ENCODE peak calls at places on chromosomes 16 and 17, in four cellular contexts. T is NB4, G is IMR-90, O is stomach. N is an unnamed sample.

GRCh38 chr16:73170587-73170986 is 122.7 kb upstream of the ZFHX3 start:
- DNase-seq in T (no peak), G (no peak), O (no peak), N (no peak)

GRCh38 chr17:44117351-44117750 is 6.1 kb downstream of the HDAC5 start:
- DNase-seq in T (no peak), G (no peak), O (no peak), N (no peak)

GRCh38 chr17:74387365-74388218 is 20.3 kb downstream of the GPR142 start:
- DNase-seq in T (peak; percentile 35), G (no peak), O (peak; percentile 43), N (no peak)

GRCh38 chr16:84599528-84600202 is 18.2 kb downstream of the COTL1 start:
- DNase-seq in T (peak; percentile 98), G (peak; percentile 85), O (peak; percentile 51), N (peak; percentile 26)

GRCh38 chr17:35898283-35899070 is 18.3 kb upstream of the CCL5 start:
- DNase-seq in T (peak; percentile 96), G (no peak), O (peak; percentile 88), N (no peak)

GRCh38 chr17:82604532-82604931 is 43.7 kb downstream of the WDR45B start:
- DNase-seq in T (no peak), G (no peak), O (no peak), N (no peak)

GRCh38 chr16:17294856-17295255 is 175.9 kb downstream of the XYLT1 start:
- DNase-seq in T (peak; percentile 70), G (no peak), O (no peak), N (no peak)

GRCh38 chr17:1108810-1109605 is 70.8 kb downstream of the ABR start:
- DNase-seq in T (peak; percentile 62), G (peak; percentile 44), O (peak; percentile 71), N (peak; percentile 63)

GRCh38 chr17:27105636-27106035 is 188.3 kb upstream of the WSB1 start:
- DNase-seq in T (no peak), G (no peak), O (no peak), N (no peak)

GRCh38 chr16:83015871-83016270 is 389.1 kb downstream of the CDH13 start:
- DNase-seq in T (no peak), G (no peak), O (no peak), N (no peak)

GRCh38 chr17:43169561-43170139 is 1.4 kb upstream of the NBR1 start:
- DNase-seq in T (peak; percentile 52), G (peak; percentile 26), O (peak; percentile 66), N (peak; percentile 72)

GRCh38 chr16:84737658-84738057 is 37.9 kb downstream of the USP10 start:
- DNase-seq in T (no peak), G (no peak), O (peak; percentile 62), N (no peak)

GRCh38 chr16:54282202-54282922 is 4.2 kb downstream of the IRX3 start:
- DNase-seq in T (peak; percentile 70), G (no peak), O (peak; percentile 71), N (peak; percentile 18)

GRCh38 chr17:62905233-62905632 is 60.8 kb upstream of the TANC2 start:
- DNase-seq in T (no peak), G (no peak), O (no peak), N (no peak)

DNA sequence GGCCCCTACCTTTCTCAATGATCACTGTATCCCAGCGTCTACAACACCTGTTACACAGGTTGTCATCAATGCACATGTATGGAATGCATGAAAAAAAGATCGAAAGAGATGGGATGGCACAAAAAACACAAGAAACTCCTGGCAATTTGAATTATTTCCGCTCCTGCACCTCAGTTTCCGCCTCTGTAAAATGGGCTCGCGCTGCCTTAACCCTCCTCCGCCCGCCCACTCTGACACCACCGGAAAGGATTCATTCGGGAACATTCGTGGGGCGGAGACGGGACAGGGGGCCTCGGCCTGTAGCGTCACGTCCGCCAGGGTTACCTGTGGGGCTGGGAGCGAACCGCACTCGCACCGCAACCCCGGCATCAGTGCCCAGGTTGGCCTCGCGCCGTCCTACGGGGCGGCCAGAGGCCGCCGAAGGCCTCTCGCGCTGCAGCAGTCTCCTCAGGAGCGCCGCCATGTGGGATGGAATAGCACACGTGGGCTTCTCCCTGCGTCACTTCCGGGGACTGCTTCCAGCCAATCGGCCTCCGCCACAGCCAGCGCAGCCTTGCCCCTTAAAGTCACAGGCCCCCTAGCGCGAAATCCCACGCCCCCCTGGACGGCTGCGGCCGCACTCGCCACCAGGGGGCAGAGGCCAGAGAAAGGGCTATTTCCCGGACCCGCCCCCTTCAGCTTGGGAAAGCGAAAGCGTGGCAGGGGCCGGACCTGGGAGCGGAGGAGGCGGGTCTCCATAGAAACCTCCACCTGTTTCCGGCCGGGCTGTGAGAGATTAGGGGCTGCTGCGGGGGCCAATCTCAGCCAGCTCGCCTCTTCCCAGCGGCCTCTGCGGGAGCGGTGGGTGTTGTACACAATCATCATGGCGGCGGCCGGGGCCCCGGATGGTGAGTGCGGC is at the start of the genes EARS2 and UBFD1:
- DNase-seq in T (peak; percentile 98), G (peak; percentile 98), O (peak; percentile 99), N (peak; percentile 100)
- TF ChIP-seq POLR2A in T (peak; percentile 51), G (peak; percentile 94), O (no peak), N (peak; percentile 67)

GRCh38 chr16:67713647-67714273 is 5.4 kb downstream of the GFOD2 start:
- DNase-seq in T (peak; percentile 91), G (no peak), O (no peak), N (no peak)
- TF ChIP-seq POLR2A in T (no peak), G (no peak), O (no peak), N (no peak)

GRCh38 chr17:39578272-39578671 is 29.4 kb downstream of the NEUROD2 start:
- DNase-seq in T (no peak), G (no peak), O (no peak), N (no peak)

GRCh38 chr17:39576187-39576586 is 31.5 kb downstream of the NEUROD2 start:
- DNase-seq in T (peak; percentile 57), G (no peak), O (no peak), N (no peak)

GRCh38 chr17:39568710-39569109 is 39.0 kb downstream of the NEUROD2 start:
- DNase-seq in T (no peak), G (no peak), O (no peak), N (no peak)

GRCh38 chr17:39579318-39580081 is 28.2 kb downstream of the NEUROD2 start:
- DNase-seq in T (no peak), G (no peak), O (no peak), N (no peak)

DNA sequence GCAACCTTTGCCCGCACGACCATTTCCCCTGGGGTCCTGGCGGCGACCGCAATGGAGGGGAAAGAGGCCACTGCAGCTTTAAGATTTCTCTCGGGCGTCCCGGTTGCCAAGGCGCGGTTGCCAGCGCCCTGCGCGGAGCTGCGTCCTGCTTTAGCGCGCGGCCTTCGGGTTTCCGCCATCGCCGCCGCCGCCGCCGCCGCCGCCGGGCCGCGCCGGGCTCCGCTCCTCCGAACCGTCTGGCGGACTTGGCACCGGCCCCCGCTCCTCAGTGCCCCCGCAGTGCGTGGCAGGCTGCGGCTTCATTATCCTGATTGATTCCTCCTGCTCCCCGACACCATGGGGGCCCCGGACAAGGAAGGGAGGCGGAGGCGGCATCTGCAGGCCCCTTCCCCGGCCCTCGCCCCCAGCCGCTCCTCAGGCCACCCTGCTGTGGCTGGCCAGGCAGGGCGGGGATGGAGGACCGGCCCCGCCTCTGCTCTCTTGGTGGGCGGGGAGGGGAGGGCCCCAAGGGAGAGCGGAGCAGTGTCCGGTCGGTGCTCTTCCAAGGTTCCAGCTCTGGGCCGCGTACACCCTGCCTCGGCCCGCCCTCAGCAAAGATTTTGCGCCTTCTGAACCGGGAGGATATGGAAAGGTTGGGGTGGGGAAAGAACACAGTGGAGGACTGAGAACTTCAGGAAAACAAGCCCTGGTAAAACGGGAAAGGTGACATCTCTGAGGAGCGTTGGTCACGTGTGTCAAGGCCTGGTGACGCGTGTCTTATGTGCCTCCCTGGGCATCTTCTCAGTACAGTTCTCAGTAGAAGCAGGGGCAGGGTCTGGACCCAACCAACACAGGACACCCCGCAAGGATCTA is 34.0 kb downstream of the NEUROD2 start:
- DNase-seq in T (peak; percentile 35), G (peak; percentile 58), O (peak; percentile 67), N (peak; percentile 13)
- TF ChIP-seq POLR2A in T (no peak), G (no peak), O (no peak), N (no peak)

GRCh38 chr17:41971721-41972523 is 5.3 kb downstream of the CNP start:
- DNase-seq in T (no peak), G (no peak), O (no peak), N (no peak)
- TF ChIP-seq POLR2A in T (no peak), G (no peak), O (no peak), N (no peak)

DNA sequence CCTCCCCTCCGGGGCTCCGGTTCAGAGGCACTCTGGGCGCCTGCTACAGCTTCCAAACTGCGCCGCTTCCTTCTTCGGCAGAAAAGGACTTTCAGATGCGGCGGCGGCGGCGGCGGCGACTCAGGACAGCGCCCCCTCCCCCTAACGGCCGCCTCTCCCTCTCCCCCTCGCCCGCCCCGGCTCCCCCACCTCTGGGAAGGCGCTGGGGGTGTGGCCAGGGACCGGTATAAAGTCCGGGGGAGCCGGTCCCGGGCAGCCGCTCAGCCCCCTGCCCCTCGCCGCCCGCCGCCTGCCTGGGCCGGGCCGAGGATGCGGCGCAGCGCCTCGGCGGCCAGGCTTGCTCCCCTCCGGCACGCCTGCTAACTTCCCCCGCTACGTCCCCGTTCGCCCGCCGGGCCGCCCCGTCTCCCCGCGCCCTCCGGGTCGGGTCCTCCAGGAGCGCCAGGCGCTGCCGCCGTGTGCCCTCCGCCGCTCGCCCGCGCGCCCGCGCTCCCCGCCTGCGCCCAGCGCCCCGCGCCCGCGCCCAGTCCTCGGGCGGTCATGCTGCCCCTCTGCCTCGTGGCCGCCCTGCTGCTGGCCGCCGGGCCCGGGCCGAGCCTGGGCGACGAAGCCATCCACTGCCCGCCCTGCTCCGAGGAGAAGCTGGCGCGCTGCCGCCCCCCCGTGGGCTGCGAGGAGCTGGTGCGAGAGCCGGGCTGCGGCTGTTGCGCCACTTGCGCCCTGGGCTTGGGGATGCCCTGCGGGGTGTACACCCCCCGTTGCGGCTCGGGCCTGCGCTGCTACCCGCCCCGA is at the start of gene IGFBP4:
- DNase-seq in T (peak; percentile 91), G (peak; percentile 71), O (peak; percentile 77), N (peak; percentile 78)
- TF ChIP-seq POLR2A in T (peak; percentile 71), G (peak; percentile 94), O (no peak), N (no peak)

GRCh38 chr17:49850772-49851386 is 3.0 kb upstream of the TAC4 start:
- DNase-seq in T (peak; percentile 75), G (no peak), O (no peak), N (no peak)
- TF ChIP-seq POLR2A in T (no peak), G (no peak), O (no peak), N (no peak)

GRCh38 chr17:34301986-34302385 is 16.4 kb downstream of the CCL11 start:
- DNase-seq in T (no peak), G (peak; percentile 20), O (no peak), N (no peak)

GRCh38 chr17:34302626-34303025 is 16.6 kb upstream of the CCL8 start:
- DNase-seq in T (no peak), G (no peak), O (no peak), N (no peak)

GRCh38 chr17:34299918-34300600 is 14.5 kb downstream of the CCL11 start:
- DNase-seq in T (no peak), G (peak; percentile 84), O (no peak), N (no peak)

GRCh38 chr17:34300652-34301390 is 15.3 kb downstream of the CCL11 start:
- DNase-seq in T (peak; percentile 17), G (peak; percentile 81), O (no peak), N (no peak)

DNA sequence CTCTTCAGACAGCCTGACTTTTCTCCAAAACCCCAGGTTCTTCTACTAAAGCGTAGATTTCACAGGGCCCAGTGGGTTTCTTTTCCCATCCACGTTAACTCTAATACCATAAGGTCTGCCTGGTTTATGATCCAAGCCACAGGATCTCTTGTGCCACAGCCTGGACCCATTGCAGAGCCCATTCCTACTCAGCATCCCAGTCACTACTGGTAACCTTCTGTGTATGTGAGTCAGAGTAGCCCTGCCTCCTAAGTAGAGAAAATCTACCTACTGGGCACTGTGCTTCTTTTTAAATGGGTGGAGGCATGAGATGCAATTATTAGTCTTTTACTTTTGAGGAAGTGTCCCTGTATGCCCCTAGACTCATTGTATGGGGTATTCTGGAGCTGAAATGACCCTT is 13.5 kb downstream of the CCL11 start:
- DNase-seq in T (no peak), G (no peak), O (no peak), N (no peak)
- TF ChIP-seq POLR2A in T (no peak), G (no peak), O (no peak), N (no peak)

N was measured in erythroblast.